ENCODE peak calls at places on chromosome 11, in nine cellular contexts. A is AG04449, H is hepatocyte, P is astrocyte of the spinal cord, J is IMR-90, I is Caco-2, Z is Peyer's patch, M is spleen, F is OCI-LY7. B is an unnamed sample.
A peak's percentile ranks its signal among the peaks of the same experiment; 100 is the strongest.

GRCh38 chr11:3146612-3147256 is 18.4 kb downstream of the OSBPL5 start:
- DNase-seq in A (no peak), H (no peak), P (peak; percentile 73), J (peak; percentile 78), I (no peak), Z (no peak), M (no peak), F (no peak), B (peak; percentile 74)

GRCh38 chr11:30879322-30880020 is 293.3 kb upstream of the MPPED2 start:
- DNase-seq in A (no peak), H (no peak), P (no peak), J (no peak), I (no peak), Z (no peak), M (no peak), F (no peak), B (no peak)

GRCh38 chr11:126978155-126978554 is 22.4 kb downstream of the KIRREL3 start:
- DNase-seq in A (no peak), H (no peak), P (no peak), J (no peak), I (no peak), Z (no peak), M (no peak), F (no peak), B (no peak)

GRCh38 chr11:76314741-76315090 is 66.2 kb downstream of the THAP12 start:
- DNase-seq in A (peak; percentile 24), H (no peak), P (peak; percentile 46), J (peak; percentile 61), I (no peak), Z (no peak), M (no peak), F (no peak), B (peak; percentile 34)

GRCh38 chr11:25441432-25441831 is 890.5 kb upstream of the ANO3 start:
- DNase-seq in A (no peak), H (no peak), P (no peak), J (no peak), I (no peak), Z (no peak), M (no peak), F (no peak), B (no peak)

GRCh38 chr11:36564376-36565032 is 3.3 kb upstream of the RAG1 start:
- DNase-seq in A (no peak), H (peak; percentile 77), P (peak; percentile 67), J (peak; percentile 61), I (peak; percentile 44), Z (peak; percentile 17), M (no peak), F (peak; percentile 50), B (peak; percentile 59)

GRCh38 chr11:85602551-85603218 is 24.5 kb downstream of the DLG2 start:
- DNase-seq in A (no peak), H (no peak), P (no peak), J (peak; percentile 1), I (no peak), Z (no peak), M (no peak), F (no peak), B (no peak)

GRCh38 chr11:35662649-35663407 is at the start of gene TRIM44:
- DNase-seq in A (no peak), H (peak; percentile 90), P (peak; percentile 84), J (peak; percentile 81), I (peak; percentile 90), Z (peak; percentile 77), M (peak; percentile 96), F (peak; percentile 59), B (peak; percentile 86)

GRCh38 chr11:118060879-118061278 is 16.0 kb upstream of the TMPRSS4 start:
- DNase-seq in A (no peak), H (no peak), P (no peak), J (no peak), I (peak; percentile 51), Z (no peak), M (no peak), F (no peak), B (no peak)

DNA sequence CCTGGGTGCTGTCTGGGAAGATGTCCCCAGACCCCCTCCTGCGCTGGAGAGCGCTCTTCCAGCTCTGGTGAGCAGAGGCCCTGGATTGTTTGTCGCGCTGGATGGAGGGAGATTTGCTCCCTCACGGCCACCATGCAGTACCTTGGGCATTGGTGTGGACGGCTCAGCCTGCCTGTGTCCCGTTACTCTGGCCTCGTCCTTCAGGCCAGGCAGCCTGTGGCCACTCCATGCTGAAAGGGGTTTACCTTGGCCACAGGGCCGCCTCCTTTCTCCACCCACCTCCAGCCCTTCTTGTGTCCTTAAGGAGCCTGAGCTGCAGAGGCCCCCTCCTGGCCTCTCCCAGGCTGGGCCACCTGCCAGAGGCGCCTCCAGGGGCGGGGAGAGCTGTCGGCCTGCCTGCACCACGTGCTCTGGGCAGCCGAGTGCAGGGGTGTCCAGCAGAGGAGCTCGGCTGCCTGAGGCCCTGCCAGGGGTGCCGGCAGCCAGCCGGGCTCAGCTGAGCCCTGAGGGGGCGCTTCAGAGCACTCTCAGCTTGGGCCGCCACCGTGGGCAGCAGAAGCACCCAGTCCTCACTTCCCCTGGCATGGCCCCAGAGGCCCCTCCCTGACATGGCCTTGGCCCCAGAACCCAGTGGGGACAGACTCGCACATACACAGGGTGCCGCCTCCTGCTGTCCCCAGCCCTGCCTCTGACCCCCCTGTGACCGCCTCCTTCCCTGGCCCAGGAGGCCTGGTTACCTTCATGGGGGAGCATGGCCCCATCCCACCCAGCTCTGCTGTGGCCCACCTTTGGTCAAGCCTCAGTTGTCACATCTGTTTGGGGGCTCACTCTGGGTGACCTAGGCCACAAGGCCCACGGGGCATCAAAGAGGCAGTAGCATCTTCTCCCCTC is 3.4 kb downstream of the CCND1 start:
- DNase-seq in A (peak; percentile 63), H (peak; percentile 89), P (peak; percentile 96), J (peak; percentile 92), I (peak; percentile 64), Z (no peak), M (peak; percentile 81), F (no peak), B (peak; percentile 89)
- TF ChIP-seq CTCF in A (peak; percentile 48), H (peak; percentile 20), P (peak; percentile 43), J (peak; percentile 56), I (no peak), Z (peak; percentile 27), M (no peak), F (peak; percentile 15), B (peak; percentile 41)

GRCh38 chr11:45102810-45103621 is 43.4 kb upstream of the PRDM11 start:
- DNase-seq in A (no peak), H (peak; percentile 77), P (peak; percentile 76), J (peak; percentile 88), I (no peak), Z (peak; percentile 61), M (peak; percentile 90), F (peak; percentile 66), B (peak; percentile 84)
- H3K4me3 ChIP-seq in A (peak overlapping the region; percentile 29), H (no peak overlapping the region), P (no peak overlapping the region), J (peak overlapping the region; percentile 5), I (no peak overlapping the region), Z (no peak overlapping the region), M (no peak overlapping the region), F (no peak overlapping the region), B (peak overlapping the region; percentile 37)

GRCh38 chr11:63905179-63905578 is 11.8 kb downstream of the RCOR2 start:
- DNase-seq in A (no peak), H (no peak), P (no peak), J (peak; percentile 19), I (no peak), Z (no peak), M (no peak), F (no peak), B (no peak)

GRCh38 chr11:63897459-63898156 is 19.4 kb downstream of the RCOR2 start:
- DNase-seq in A (no peak), H (no peak), P (no peak), J (no peak), I (no peak), Z (no peak), M (no peak), F (no peak), B (no peak)

GRCh38 chr11:63904743-63905142 is 12.2 kb downstream of the RCOR2 start:
- DNase-seq in A (no peak), H (no peak), P (no peak), J (no peak), I (no peak), Z (no peak), M (no peak), F (no peak), B (no peak)

GRCh38 chr11:63903884-63904283 is 13.1 kb downstream of the RCOR2 start:
- DNase-seq in A (no peak), H (no peak), P (no peak), J (no peak), I (no peak), Z (no peak), M (no peak), F (no peak), B (no peak)

DNA sequence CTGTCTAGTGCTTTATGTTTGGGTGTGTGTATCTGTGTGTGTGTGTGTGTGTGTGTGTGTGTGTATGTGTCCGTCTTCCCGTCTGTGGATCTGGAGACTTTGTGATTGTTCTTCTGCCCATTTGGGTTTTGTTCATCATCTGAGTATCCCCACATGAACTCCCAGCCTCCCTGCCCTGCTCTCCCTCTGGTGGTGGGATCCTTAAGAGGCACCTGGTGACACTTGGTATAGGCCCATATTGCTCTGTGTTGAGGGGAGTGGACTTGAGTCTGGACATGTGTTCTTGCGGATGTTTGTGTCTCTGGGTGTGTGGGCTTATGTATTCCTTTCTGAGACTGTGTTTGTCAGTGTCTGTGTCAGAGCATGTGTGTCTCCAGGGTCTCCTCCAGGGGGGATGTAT is 15.3 kb downstream of the RCOR2 start:
- DNase-seq in A (no peak), H (no peak), P (no peak), J (peak; percentile 30), I (no peak), Z (no peak), M (no peak), F (no peak), B (no peak)
- TF ChIP-seq CTCF in A (peak; percentile 52), H (peak; percentile 31), P (peak; percentile 55), J (peak; percentile 31), I (peak; percentile 65), Z (peak; percentile 28), M (no peak), F (peak; percentile 43), B (peak; percentile 50)

GRCh38 chr11:116948375-116948774 is 111.0 kb upstream of the APOA1 start:
- DNase-seq in A (no peak), H (no peak), P (peak; percentile 19), J (peak; percentile 54), I (no peak), Z (no peak), M (no peak), F (no peak), B (no peak)

GRCh38 chr11:116955548-116955947 is 118.1 kb upstream of the APOA1 start:
- DNase-seq in A (no peak), H (no peak), P (no peak), J (no peak), I (no peak), Z (no peak), M (no peak), F (peak; percentile 79), B (no peak)

GRCh38 chr11:116950210-116950609 is 112.8 kb upstream of the APOA1 start:
- DNase-seq in A (no peak), H (no peak), P (no peak), J (no peak), I (no peak), Z (no peak), M (no peak), F (no peak), B (no peak)

GRCh38 chr11:116953525-116954284 is 116.3 kb upstream of the APOA1 start:
- DNase-seq in A (no peak), H (no peak), P (no peak), J (no peak), I (no peak), Z (no peak), M (no peak), F (peak; percentile 56), B (no peak)

DNA sequence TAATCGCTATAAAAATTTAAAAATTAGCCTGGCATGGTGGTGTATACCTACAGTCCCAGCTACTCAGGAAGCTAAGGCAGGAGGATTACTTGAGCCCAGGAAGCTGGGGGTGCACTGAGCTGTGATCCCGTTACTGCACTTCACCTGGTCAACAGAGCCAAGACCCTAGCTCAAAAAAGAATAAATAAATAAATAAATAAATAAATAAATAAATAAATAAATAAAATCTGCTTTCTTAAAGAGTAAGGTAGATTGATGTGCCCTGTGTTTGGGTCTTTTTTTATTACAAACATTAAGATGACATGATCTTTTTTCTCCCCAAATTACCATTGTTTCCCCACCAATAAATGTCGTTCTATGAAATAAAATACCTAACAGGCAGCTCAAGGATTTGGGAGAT is 114.3 kb upstream of the APOA1 start:
- DNase-seq in A (no peak), H (no peak), P (no peak), J (no peak), I (no peak), Z (no peak), M (no peak), F (no peak), B (no peak)
- H3K4me3 ChIP-seq in A (no peak overlapping the region), H (no peak overlapping the region), P (no peak overlapping the region), J (no peak overlapping the region), I (no peak overlapping the region), Z (no peak overlapping the region), M (no peak overlapping the region), F (no peak overlapping the region), B (no peak overlapping the region)

B was measured in AG10803.